ENCODE peak calls at places on chromosomes 16 and 17, in five cellular contexts. One of them, this sample, is unnamed.

GRCh38 chr17:40909755-40910154 is 24.7 kb upstream of the KRT20 start:
- DNase-seq in fibroblast of the aortic adventitia: peak
- DNase-seq in NCI-H510A treated with DMSO at 0.1 percent for 48 hours: peak
- DNase-seq in RCC 7860: no peak
- DNase-seq in iPS-NIHi11: no peak
- DNase-seq in this sample: no peak

GRCh38 chr16:70715860-70716357 is 30.1 kb upstream of the MTSS2 start:
- DNase-seq in iPS-NIHi11: no peak
- DNase-seq in NCI-H510A treated with DMSO at 0.1 percent for 48 hours: no peak
- DNase-seq in fibroblast of the aortic adventitia: peak
- DNase-seq in RCC 7860: peak
- DNase-seq in this sample: no peak

GRCh38 chr17:49456172-49456965 is 38.7 kb upstream of the NGFR start:
- DNase-seq in iPS-NIHi11: no peak
- DNase-seq in fibroblast of the aortic adventitia: peak
- DNase-seq in RCC 7860: peak
- DNase-seq in NCI-H510A treated with DMSO at 0.1 percent for 48 hours: no peak
- DNase-seq in this sample: no peak

GRCh38 chr17:80414508-80414802 is 512 bp upstream of the ENDOV start:
- DNase-seq in RCC 7860: no peak
- DNase-seq in iPS-NIHi11: no peak
- DNase-seq in NCI-H510A treated with DMSO at 0.1 percent for 48 hours: no peak
- DNase-seq in fibroblast of the aortic adventitia: no peak
- DNase-seq in this sample: no peak

GRCh38 chr17:66445229-66445628 is 142.8 kb downstream of the PRKCA start:
- DNase-seq in NCI-H510A treated with DMSO at 0.1 percent for 48 hours: no peak
- DNase-seq in iPS-NIHi11: no peak
- DNase-seq in RCC 7860: no peak
- DNase-seq in fibroblast of the aortic adventitia: no peak
- DNase-seq in this sample: no peak

GRCh38 chr17:50094753-50095616 is at the start of gene PDK2:
- DNase-seq in iPS-NIHi11: peak
- DNase-seq in RCC 7860: peak
- DNase-seq in fibroblast of the aortic adventitia: peak
- DNase-seq in NCI-H510A treated with DMSO at 0.1 percent for 48 hours: peak
- DNase-seq in this sample: peak

GRCh38 chr17:32882734-32883133 is 5.8 kb upstream of the MYO1D start:
- DNase-seq in RCC 7860: peak
- DNase-seq in iPS-NIHi11: no peak
- DNase-seq in NCI-H510A treated with DMSO at 0.1 percent for 48 hours: no peak
- DNase-seq in fibroblast of the aortic adventitia: no peak
- DNase-seq in this sample: no peak

GRCh38 chr17:35898283-35899070 is 18.3 kb upstream of the CCL5 start:
- DNase-seq in RCC 7860: peak
- DNase-seq in fibroblast of the aortic adventitia: no peak
- DNase-seq in NCI-H510A treated with DMSO at 0.1 percent for 48 hours: no peak
- DNase-seq in iPS-NIHi11: no peak
- DNase-seq in this sample: peak

This sample was measured in NCI-H774.